ENCODE peak calls at places on chromosome 11, in seven cellular contexts. One of them, this sample, is unnamed.

GRCh38 chr11:1298695-1299492 is 10.5 kb downstream of the TOLLIP start:
- DNase-seq in activated CD4-positive, alpha-beta T cell treated with anti-CD3 and anti-CD28 coated beads, Interleukin-2, amount 50 U/mL, for 1 hour: no peak
- DNase-seq in pancreas: peak
- DNase-seq in lung microvascular endothelial cell: no peak
- DNase-seq in activated effector memory CD4-positive, alpha-beta T cell treated with anti-CD3 and anti-CD28 coated beads, Interleukin-2, amount 50 U/mL, for 16 hours: peak
- DNase-seq in stimulated activated CD4-positive, alpha-beta T cell treated with anti-CD3 and anti-CD28 coated beads, Interleukin-1b, Interleukin-23, amount 100 ng/mL, for 24 hours: no peak
- DNase-seq in T-cell: no peak
- DNase-seq in this sample: no peak

GRCh38 chr11:17604201-17604912 is 57.3 kb downstream of the OTOG start:
- DNase-seq in activated CD4-positive, alpha-beta T cell treated with anti-CD3 and anti-CD28 coated beads, Interleukin-2, amount 50 U/mL, for 1 hour: no peak
- DNase-seq in pancreas: no peak
- DNase-seq in lung microvascular endothelial cell: no peak
- DNase-seq in activated effector memory CD4-positive, alpha-beta T cell treated with anti-CD3 and anti-CD28 coated beads, Interleukin-2, amount 50 U/mL, for 16 hours: peak
- DNase-seq in stimulated activated CD4-positive, alpha-beta T cell treated with anti-CD3 and anti-CD28 coated beads, Interleukin-1b, Interleukin-23, amount 100 ng/mL, for 24 hours: no peak
- DNase-seq in T-cell: no peak
- DNase-seq in this sample: no peak

GRCh38 chr11:17738350-17739207 is 4.0 kb downstream of the KCNC1 start:
- DNase-seq in activated CD4-positive, alpha-beta T cell treated with anti-CD3 and anti-CD28 coated beads, Interleukin-2, amount 50 U/mL, for 1 hour: no peak
- DNase-seq in pancreas: no peak
- DNase-seq in lung microvascular endothelial cell: no peak
- DNase-seq in activated effector memory CD4-positive, alpha-beta T cell treated with anti-CD3 and anti-CD28 coated beads, Interleukin-2, amount 50 U/mL, for 16 hours: peak
- DNase-seq in stimulated activated CD4-positive, alpha-beta T cell treated with anti-CD3 and anti-CD28 coated beads, Interleukin-1b, Interleukin-23, amount 100 ng/mL, for 24 hours: no peak
- DNase-seq in T-cell: no peak
- DNase-seq in this sample: no peak

GRCh38 chr11:113904379-113905101 is at the start of gene HTR3B:
- DNase-seq in activated CD4-positive, alpha-beta T cell treated with anti-CD3 and anti-CD28 coated beads, Interleukin-2, amount 50 U/mL, for 1 hour: no peak
- DNase-seq in pancreas: no peak
- DNase-seq in lung microvascular endothelial cell: no peak
- DNase-seq in activated effector memory CD4-positive, alpha-beta T cell treated with anti-CD3 and anti-CD28 coated beads, Interleukin-2, amount 50 U/mL, for 16 hours: no peak
- DNase-seq in stimulated activated CD4-positive, alpha-beta T cell treated with anti-CD3 and anti-CD28 coated beads, Interleukin-1b, Interleukin-23, amount 100 ng/mL, for 24 hours: no peak
- DNase-seq in T-cell: no peak
- DNase-seq in this sample: no peak

GRCh38 chr11:48116437-48116836 is 100.2 kb upstream of the OR4B1 start:
- DNase-seq in activated CD4-positive, alpha-beta T cell treated with anti-CD3 and anti-CD28 coated beads, Interleukin-2, amount 50 U/mL, for 1 hour: no peak
- DNase-seq in pancreas: no peak
- DNase-seq in lung microvascular endothelial cell: no peak
- DNase-seq in activated effector memory CD4-positive, alpha-beta T cell treated with anti-CD3 and anti-CD28 coated beads, Interleukin-2, amount 50 U/mL, for 16 hours: no peak
- DNase-seq in stimulated activated CD4-positive, alpha-beta T cell treated with anti-CD3 and anti-CD28 coated beads, Interleukin-1b, Interleukin-23, amount 100 ng/mL, for 24 hours: no peak
- DNase-seq in T-cell: no peak
- DNase-seq in this sample: no peak

GRCh38 chr11:61777234-61778090 is 14.9 kb downstream of the TMEM258 start:
- DNase-seq in activated CD4-positive, alpha-beta T cell treated with anti-CD3 and anti-CD28 coated beads, Interleukin-2, amount 50 U/mL, for 1 hour: peak
- DNase-seq in pancreas: peak
- DNase-seq in lung microvascular endothelial cell: peak
- DNase-seq in activated effector memory CD4-positive, alpha-beta T cell treated with anti-CD3 and anti-CD28 coated beads, Interleukin-2, amount 50 U/mL, for 16 hours: peak
- DNase-seq in stimulated activated CD4-positive, alpha-beta T cell treated with anti-CD3 and anti-CD28 coated beads, Interleukin-1b, Interleukin-23, amount 100 ng/mL, for 24 hours: no peak
- DNase-seq in T-cell: peak
- DNase-seq in this sample: peak

GRCh38 chr11:123426766-123427165 is 3.3 kb upstream of the GRAMD1B start:
- DNase-seq in activated CD4-positive, alpha-beta T cell treated with anti-CD3 and anti-CD28 coated beads, Interleukin-2, amount 50 U/mL, for 1 hour: no peak
- DNase-seq in pancreas: no peak
- DNase-seq in lung microvascular endothelial cell: no peak
- DNase-seq in activated effector memory CD4-positive, alpha-beta T cell treated with anti-CD3 and anti-CD28 coated beads, Interleukin-2, amount 50 U/mL, for 16 hours: no peak
- DNase-seq in stimulated activated CD4-positive, alpha-beta T cell treated with anti-CD3 and anti-CD28 coated beads, Interleukin-1b, Interleukin-23, amount 100 ng/mL, for 24 hours: no peak
- DNase-seq in T-cell: no peak
- DNase-seq in this sample: no peak

GRCh38 chr11:129732926-129733325 is 82.7 kb upstream of the TMEM45B start:
- DNase-seq in activated CD4-positive, alpha-beta T cell treated with anti-CD3 and anti-CD28 coated beads, Interleukin-2, amount 50 U/mL, for 1 hour: no peak
- DNase-seq in pancreas: no peak
- DNase-seq in lung microvascular endothelial cell: no peak
- DNase-seq in activated effector memory CD4-positive, alpha-beta T cell treated with anti-CD3 and anti-CD28 coated beads, Interleukin-2, amount 50 U/mL, for 16 hours: no peak
- DNase-seq in stimulated activated CD4-positive, alpha-beta T cell treated with anti-CD3 and anti-CD28 coated beads, Interleukin-1b, Interleukin-23, amount 100 ng/mL, for 24 hours: no peak
- DNase-seq in T-cell: no peak
- DNase-seq in this sample: no peak

GRCh38 chr11:75689861-75690641 is 21.2 kb upstream of the MAP6 start:
- DNase-seq in activated CD4-positive, alpha-beta T cell treated with anti-CD3 and anti-CD28 coated beads, Interleukin-2, amount 50 U/mL, for 1 hour: no peak
- DNase-seq in pancreas: no peak
- DNase-seq in lung microvascular endothelial cell: no peak
- DNase-seq in activated effector memory CD4-positive, alpha-beta T cell treated with anti-CD3 and anti-CD28 coated beads, Interleukin-2, amount 50 U/mL, for 16 hours: no peak
- DNase-seq in stimulated activated CD4-positive, alpha-beta T cell treated with anti-CD3 and anti-CD28 coated beads, Interleukin-1b, Interleukin-23, amount 100 ng/mL, for 24 hours: no peak
- DNase-seq in T-cell: no peak
- DNase-seq in this sample: no peak

GRCh38 chr11:73347067-73347466 is 29.1 kb upstream of the RELT start:
- DNase-seq in activated CD4-positive, alpha-beta T cell treated with anti-CD3 and anti-CD28 coated beads, Interleukin-2, amount 50 U/mL, for 1 hour: no peak
- DNase-seq in pancreas: no peak
- DNase-seq in lung microvascular endothelial cell: no peak
- DNase-seq in activated effector memory CD4-positive, alpha-beta T cell treated with anti-CD3 and anti-CD28 coated beads, Interleukin-2, amount 50 U/mL, for 16 hours: no peak
- DNase-seq in stimulated activated CD4-positive, alpha-beta T cell treated with anti-CD3 and anti-CD28 coated beads, Interleukin-1b, Interleukin-23, amount 100 ng/mL, for 24 hours: no peak
- DNase-seq in T-cell: no peak
- DNase-seq in this sample: no peak

GRCh38 chr11:95762513-95762912 is 27.1 kb downstream of the FAM76B start:
- DNase-seq in activated CD4-positive, alpha-beta T cell treated with anti-CD3 and anti-CD28 coated beads, Interleukin-2, amount 50 U/mL, for 1 hour: no peak
- DNase-seq in pancreas: no peak
- DNase-seq in lung microvascular endothelial cell: no peak
- DNase-seq in activated effector memory CD4-positive, alpha-beta T cell treated with anti-CD3 and anti-CD28 coated beads, Interleukin-2, amount 50 U/mL, for 16 hours: no peak
- DNase-seq in stimulated activated CD4-positive, alpha-beta T cell treated with anti-CD3 and anti-CD28 coated beads, Interleukin-1b, Interleukin-23, amount 100 ng/mL, for 24 hours: no peak
- DNase-seq in T-cell: no peak
- DNase-seq in this sample: no peak

GRCh38 chr11:69218271-69218682 is 62.5 kb downstream of the SMIM38 start:
- DNase-seq in activated CD4-positive, alpha-beta T cell treated with anti-CD3 and anti-CD28 coated beads, Interleukin-2, amount 50 U/mL, for 1 hour: no peak
- DNase-seq in pancreas: no peak
- DNase-seq in lung microvascular endothelial cell: no peak
- DNase-seq in activated effector memory CD4-positive, alpha-beta T cell treated with anti-CD3 and anti-CD28 coated beads, Interleukin-2, amount 50 U/mL, for 16 hours: peak
- DNase-seq in stimulated activated CD4-positive, alpha-beta T cell treated with anti-CD3 and anti-CD28 coated beads, Interleukin-1b, Interleukin-23, amount 100 ng/mL, for 24 hours: no peak
- DNase-seq in T-cell: no peak
- DNase-seq in this sample: no peak

GRCh38 chr11:114610984-114611944 is 15.7 kb upstream of the NXPE4 start:
- DNase-seq in activated CD4-positive, alpha-beta T cell treated with anti-CD3 and anti-CD28 coated beads, Interleukin-2, amount 50 U/mL, for 1 hour: no peak
- DNase-seq in pancreas: no peak
- DNase-seq in lung microvascular endothelial cell: no peak
- DNase-seq in activated effector memory CD4-positive, alpha-beta T cell treated with anti-CD3 and anti-CD28 coated beads, Interleukin-2, amount 50 U/mL, for 16 hours: no peak
- DNase-seq in stimulated activated CD4-positive, alpha-beta T cell treated with anti-CD3 and anti-CD28 coated beads, Interleukin-1b, Interleukin-23, amount 100 ng/mL, for 24 hours: no peak
- DNase-seq in T-cell: no peak
- DNase-seq in this sample: no peak

GRCh38 chr11:113249491-113249763 is 65.0 kb upstream of the TTC12 start:
- DNase-seq in activated CD4-positive, alpha-beta T cell treated with anti-CD3 and anti-CD28 coated beads, Interleukin-2, amount 50 U/mL, for 1 hour: no peak
- DNase-seq in pancreas: no peak
- DNase-seq in lung microvascular endothelial cell: no peak
- DNase-seq in activated effector memory CD4-positive, alpha-beta T cell treated with anti-CD3 and anti-CD28 coated beads, Interleukin-2, amount 50 U/mL, for 16 hours: no peak
- DNase-seq in stimulated activated CD4-positive, alpha-beta T cell treated with anti-CD3 and anti-CD28 coated beads, Interleukin-1b, Interleukin-23, amount 100 ng/mL, for 24 hours: no peak
- DNase-seq in T-cell: no peak
- DNase-seq in this sample: no peak

GRCh38 chr11:6629892-6630631 is 10.8 kb upstream of the TPP1 start:
- DNase-seq in activated CD4-positive, alpha-beta T cell treated with anti-CD3 and anti-CD28 coated beads, Interleukin-2, amount 50 U/mL, for 1 hour: no peak
- DNase-seq in pancreas: no peak
- DNase-seq in lung microvascular endothelial cell: no peak
- DNase-seq in activated effector memory CD4-positive, alpha-beta T cell treated with anti-CD3 and anti-CD28 coated beads, Interleukin-2, amount 50 U/mL, for 16 hours: peak
- DNase-seq in stimulated activated CD4-positive, alpha-beta T cell treated with anti-CD3 and anti-CD28 coated beads, Interleukin-1b, Interleukin-23, amount 100 ng/mL, for 24 hours: no peak
- DNase-seq in T-cell: no peak
- DNase-seq in this sample: no peak

GRCh38 chr11:11816511-11817319 is 25.1 kb upstream of the USP47 start:
- DNase-seq in activated CD4-positive, alpha-beta T cell treated with anti-CD3 and anti-CD28 coated beads, Interleukin-2, amount 50 U/mL, for 1 hour: no peak
- DNase-seq in pancreas: no peak
- DNase-seq in lung microvascular endothelial cell: peak
- DNase-seq in activated effector memory CD4-positive, alpha-beta T cell treated with anti-CD3 and anti-CD28 coated beads, Interleukin-2, amount 50 U/mL, for 16 hours: no peak
- DNase-seq in stimulated activated CD4-positive, alpha-beta T cell treated with anti-CD3 and anti-CD28 coated beads, Interleukin-1b, Interleukin-23, amount 100 ng/mL, for 24 hours: no peak
- DNase-seq in T-cell: no peak
- DNase-seq in this sample: no peak

GRCh38 chr11:15507592-15507991 is 392.9 kb downstream of the INSC start:
- DNase-seq in activated CD4-positive, alpha-beta T cell treated with anti-CD3 and anti-CD28 coated beads, Interleukin-2, amount 50 U/mL, for 1 hour: no peak
- DNase-seq in pancreas: peak
- DNase-seq in lung microvascular endothelial cell: no peak
- DNase-seq in activated effector memory CD4-positive, alpha-beta T cell treated with anti-CD3 and anti-CD28 coated beads, Interleukin-2, amount 50 U/mL, for 16 hours: no peak
- DNase-seq in stimulated activated CD4-positive, alpha-beta T cell treated with anti-CD3 and anti-CD28 coated beads, Interleukin-1b, Interleukin-23, amount 100 ng/mL, for 24 hours: no peak
- DNase-seq in T-cell: no peak
- DNase-seq in this sample: no peak

GRCh38 chr11:69384548-69385465 is 90.9 kb downstream of the MYEOV start:
- DNase-seq in activated CD4-positive, alpha-beta T cell treated with anti-CD3 and anti-CD28 coated beads, Interleukin-2, amount 50 U/mL, for 1 hour: no peak
- DNase-seq in pancreas: no peak
- DNase-seq in lung microvascular endothelial cell: no peak
- DNase-seq in activated effector memory CD4-positive, alpha-beta T cell treated with anti-CD3 and anti-CD28 coated beads, Interleukin-2, amount 50 U/mL, for 16 hours: peak
- DNase-seq in stimulated activated CD4-positive, alpha-beta T cell treated with anti-CD3 and anti-CD28 coated beads, Interleukin-1b, Interleukin-23, amount 100 ng/mL, for 24 hours: no peak
- DNase-seq in T-cell: no peak
- DNase-seq in this sample: no peak

GRCh38 chr11:67027483-67027930 is 4.6 kb downstream of the SYT12 start:
- DNase-seq in activated CD4-positive, alpha-beta T cell treated with anti-CD3 and anti-CD28 coated beads, Interleukin-2, amount 50 U/mL, for 1 hour: no peak
- DNase-seq in pancreas: no peak
- DNase-seq in lung microvascular endothelial cell: no peak
- DNase-seq in activated effector memory CD4-positive, alpha-beta T cell treated with anti-CD3 and anti-CD28 coated beads, Interleukin-2, amount 50 U/mL, for 16 hours: no peak
- DNase-seq in stimulated activated CD4-positive, alpha-beta T cell treated with anti-CD3 and anti-CD28 coated beads, Interleukin-1b, Interleukin-23, amount 100 ng/mL, for 24 hours: no peak
- DNase-seq in T-cell: no peak
- DNase-seq in this sample: no peak

GRCh38 chr11:82003671-82004148 is 730.0 kb downstream of the FAM181B start:
- DNase-seq in activated CD4-positive, alpha-beta T cell treated with anti-CD3 and anti-CD28 coated beads, Interleukin-2, amount 50 U/mL, for 1 hour: no peak
- DNase-seq in pancreas: no peak
- DNase-seq in lung microvascular endothelial cell: no peak
- DNase-seq in activated effector memory CD4-positive, alpha-beta T cell treated with anti-CD3 and anti-CD28 coated beads, Interleukin-2, amount 50 U/mL, for 16 hours: no peak
- DNase-seq in stimulated activated CD4-positive, alpha-beta T cell treated with anti-CD3 and anti-CD28 coated beads, Interleukin-1b, Interleukin-23, amount 100 ng/mL, for 24 hours: no peak
- DNase-seq in T-cell: no peak
- DNase-seq in this sample: no peak

GRCh38 chr11:128313931-128314330 is 273.4 kb downstream of the ETS1 start:
- DNase-seq in activated CD4-positive, alpha-beta T cell treated with anti-CD3 and anti-CD28 coated beads, Interleukin-2, amount 50 U/mL, for 1 hour: no peak
- DNase-seq in pancreas: no peak
- DNase-seq in lung microvascular endothelial cell: no peak
- DNase-seq in activated effector memory CD4-positive, alpha-beta T cell treated with anti-CD3 and anti-CD28 coated beads, Interleukin-2, amount 50 U/mL, for 16 hours: no peak
- DNase-seq in stimulated activated CD4-positive, alpha-beta T cell treated with anti-CD3 and anti-CD28 coated beads, Interleukin-1b, Interleukin-23, amount 100 ng/mL, for 24 hours: no peak
- DNase-seq in T-cell: no peak
- DNase-seq in this sample: no peak

GRCh38 chr11:114482114-114482513 is 42.8 kb downstream of the REXO2 start:
- DNase-seq in activated CD4-positive, alpha-beta T cell treated with anti-CD3 and anti-CD28 coated beads, Interleukin-2, amount 50 U/mL, for 1 hour: no peak
- DNase-seq in pancreas: no peak
- DNase-seq in lung microvascular endothelial cell: no peak
- DNase-seq in activated effector memory CD4-positive, alpha-beta T cell treated with anti-CD3 and anti-CD28 coated beads, Interleukin-2, amount 50 U/mL, for 16 hours: no peak
- DNase-seq in stimulated activated CD4-positive, alpha-beta T cell treated with anti-CD3 and anti-CD28 coated beads, Interleukin-1b, Interleukin-23, amount 100 ng/mL, for 24 hours: no peak
- DNase-seq in T-cell: no peak
- DNase-seq in this sample: no peak

GRCh38 chr11:94519478-94520084 is 7.3 kb downstream of the C11orf97 start:
- DNase-seq in activated CD4-positive, alpha-beta T cell treated with anti-CD3 and anti-CD28 coated beads, Interleukin-2, amount 50 U/mL, for 1 hour: no peak
- DNase-seq in pancreas: no peak
- DNase-seq in lung microvascular endothelial cell: peak
- DNase-seq in activated effector memory CD4-positive, alpha-beta T cell treated with anti-CD3 and anti-CD28 coated beads, Interleukin-2, amount 50 U/mL, for 16 hours: no peak
- DNase-seq in stimulated activated CD4-positive, alpha-beta T cell treated with anti-CD3 and anti-CD28 coated beads, Interleukin-1b, Interleukin-23, amount 100 ng/mL, for 24 hours: no peak
- DNase-seq in T-cell: no peak
- DNase-seq in this sample: no peak

GRCh38 chr11:36241512-36241911 is 47.7 kb downstream of the COMMD9 start:
- DNase-seq in activated CD4-positive, alpha-beta T cell treated with anti-CD3 and anti-CD28 coated beads, Interleukin-2, amount 50 U/mL, for 1 hour: no peak
- DNase-seq in pancreas: no peak
- DNase-seq in lung microvascular endothelial cell: no peak
- DNase-seq in activated effector memory CD4-positive, alpha-beta T cell treated with anti-CD3 and anti-CD28 coated beads, Interleukin-2, amount 50 U/mL, for 16 hours: no peak
- DNase-seq in stimulated activated CD4-positive, alpha-beta T cell treated with anti-CD3 and anti-CD28 coated beads, Interleukin-1b, Interleukin-23, amount 100 ng/mL, for 24 hours: no peak
- DNase-seq in T-cell: no peak
- DNase-seq in this sample: no peak

GRCh38 chr11:75786101-75786736 is 17.6 kb downstream of the DGAT2 start:
- DNase-seq in activated CD4-positive, alpha-beta T cell treated with anti-CD3 and anti-CD28 coated beads, Interleukin-2, amount 50 U/mL, for 1 hour: no peak
- DNase-seq in pancreas: peak
- DNase-seq in lung microvascular endothelial cell: no peak
- DNase-seq in activated effector memory CD4-positive, alpha-beta T cell treated with anti-CD3 and anti-CD28 coated beads, Interleukin-2, amount 50 U/mL, for 16 hours: no peak
- DNase-seq in stimulated activated CD4-positive, alpha-beta T cell treated with anti-CD3 and anti-CD28 coated beads, Interleukin-1b, Interleukin-23, amount 100 ng/mL, for 24 hours: no peak
- DNase-seq in T-cell: no peak
- DNase-seq in this sample: no peak

GRCh38 chr11:61609970-61610347 is 29.1 kb upstream of the SYT7 start:
- DNase-seq in activated CD4-positive, alpha-beta T cell treated with anti-CD3 and anti-CD28 coated beads, Interleukin-2, amount 50 U/mL, for 1 hour: no peak
- DNase-seq in pancreas: no peak
- DNase-seq in lung microvascular endothelial cell: no peak
- DNase-seq in activated effector memory CD4-positive, alpha-beta T cell treated with anti-CD3 and anti-CD28 coated beads, Interleukin-2, amount 50 U/mL, for 16 hours: no peak
- DNase-seq in stimulated activated CD4-positive, alpha-beta T cell treated with anti-CD3 and anti-CD28 coated beads, Interleukin-1b, Interleukin-23, amount 100 ng/mL, for 24 hours: no peak
- DNase-seq in T-cell: no peak
- DNase-seq in this sample: no peak

GRCh38 chr11:32110795-32111194 is 19.9 kb downstream of the RCN1 start:
- DNase-seq in activated CD4-positive, alpha-beta T cell treated with anti-CD3 and anti-CD28 coated beads, Interleukin-2, amount 50 U/mL, for 1 hour: no peak
- DNase-seq in pancreas: no peak
- DNase-seq in lung microvascular endothelial cell: no peak
- DNase-seq in activated effector memory CD4-positive, alpha-beta T cell treated with anti-CD3 and anti-CD28 coated beads, Interleukin-2, amount 50 U/mL, for 16 hours: no peak
- DNase-seq in stimulated activated CD4-positive, alpha-beta T cell treated with anti-CD3 and anti-CD28 coated beads, Interleukin-1b, Interleukin-23, amount 100 ng/mL, for 24 hours: no peak
- DNase-seq in T-cell: no peak
- DNase-seq in this sample: no peak

GRCh38 chr11:109123811-109124787 is 297.9 kb upstream of the C11orf87 start:
- DNase-seq in activated CD4-positive, alpha-beta T cell treated with anti-CD3 and anti-CD28 coated beads, Interleukin-2, amount 50 U/mL, for 1 hour: no peak
- DNase-seq in pancreas: no peak
- DNase-seq in lung microvascular endothelial cell: no peak
- DNase-seq in activated effector memory CD4-positive, alpha-beta T cell treated with anti-CD3 and anti-CD28 coated beads, Interleukin-2, amount 50 U/mL, for 16 hours: no peak
- DNase-seq in stimulated activated CD4-positive, alpha-beta T cell treated with anti-CD3 and anti-CD28 coated beads, Interleukin-1b, Interleukin-23, amount 100 ng/mL, for 24 hours: no peak
- DNase-seq in T-cell: no peak
- DNase-seq in this sample: no peak

GRCh38 chr11:95149659-95150294 is 60.1 kb downstream of the ENDOD1 start:
- DNase-seq in activated CD4-positive, alpha-beta T cell treated with anti-CD3 and anti-CD28 coated beads, Interleukin-2, amount 50 U/mL, for 1 hour: no peak
- DNase-seq in pancreas: peak
- DNase-seq in lung microvascular endothelial cell: peak
- DNase-seq in activated effector memory CD4-positive, alpha-beta T cell treated with anti-CD3 and anti-CD28 coated beads, Interleukin-2, amount 50 U/mL, for 16 hours: no peak
- DNase-seq in stimulated activated CD4-positive, alpha-beta T cell treated with anti-CD3 and anti-CD28 coated beads, Interleukin-1b, Interleukin-23, amount 100 ng/mL, for 24 hours: no peak
- DNase-seq in T-cell: no peak
- DNase-seq in this sample: no peak

GRCh38 chr11:16792426-16792825 is 54.0 kb downstream of the C11orf58 start:
- DNase-seq in activated CD4-positive, alpha-beta T cell treated with anti-CD3 and anti-CD28 coated beads, Interleukin-2, amount 50 U/mL, for 1 hour: no peak
- DNase-seq in pancreas: no peak
- DNase-seq in lung microvascular endothelial cell: no peak
- DNase-seq in activated effector memory CD4-positive, alpha-beta T cell treated with anti-CD3 and anti-CD28 coated beads, Interleukin-2, amount 50 U/mL, for 16 hours: no peak
- DNase-seq in stimulated activated CD4-positive, alpha-beta T cell treated with anti-CD3 and anti-CD28 coated beads, Interleukin-1b, Interleukin-23, amount 100 ng/mL, for 24 hours: no peak
- DNase-seq in T-cell: no peak
- DNase-seq in this sample: no peak

GRCh38 chr11:56889986-56890385 is 98.7 kb upstream of the OR5AK2 start:
- DNase-seq in activated CD4-positive, alpha-beta T cell treated with anti-CD3 and anti-CD28 coated beads, Interleukin-2, amount 50 U/mL, for 1 hour: no peak
- DNase-seq in pancreas: no peak
- DNase-seq in lung microvascular endothelial cell: no peak
- DNase-seq in activated effector memory CD4-positive, alpha-beta T cell treated with anti-CD3 and anti-CD28 coated beads, Interleukin-2, amount 50 U/mL, for 16 hours: no peak
- DNase-seq in stimulated activated CD4-positive, alpha-beta T cell treated with anti-CD3 and anti-CD28 coated beads, Interleukin-1b, Interleukin-23, amount 100 ng/mL, for 24 hours: no peak
- DNase-seq in T-cell: no peak
- DNase-seq in this sample: no peak

This sample was measured in T-helper 1 cell.